ENCODE peak calls at places on chromosomes 16 and 17, in nine cellular contexts. R is fibroblast of lung, W is Karpas-422, F is AG04450, Z is tibial nerve, V is ascending aorta, I is right lobe of liver, G is stomach, A is IMR-90. P is an unnamed sample. For H3K9me3 and H3K27me3, the result is how much of the 10 kb centered on the place peaks cover.

GRCh38 chr17:77906377-77906871 is 52.1 kb upstream of the TNRC6C start:
- DNase-seq in R (no peak), W (no peak), F (no peak), Z (no peak), V (no peak), I (no peak), G (no peak), A (no peak), P (no peak)

GRCh38 chr17:59427425-59427921 is 96.0 kb downstream of the YPEL2 start:
- DNase-seq in R (peak), W (peak), F (no peak), Z (no peak), V (peak), I (no peak), G (no peak), A (peak), P (no peak)

GRCh38 chr17:81115749-81116464 is 49.4 kb upstream of the PVALEF start:
- DNase-seq in R (no peak), W (no peak), F (no peak), Z (no peak), V (no peak), I (no peak), G (no peak), A (no peak), P (no peak)

GRCh38 chr17:40962059-40962561 is 4.6 kb downstream of the KRT39 start:
- DNase-seq in R (no peak), W (no peak), F (no peak), Z (no peak), V (no peak), I (no peak), G (no peak), A (no peak), P (no peak)

GRCh38 chr16:30065943-30066881 is 652 bp downstream of the ALDOA start:
- DNase-seq in R (peak), W (peak), F (no peak), Z (peak), V (no peak), I (peak), G (no peak), A (peak), P (no peak)

GRCh38 chr16:22007159-22007508 is 777 bp upstream of the MOSMO start:
- DNase-seq in R (no peak), W (no peak), F (no peak), Z (no peak), V (no peak), I (no peak), G (no peak), A (no peak), P (no peak)

GRCh38 chr17:82228278-82228841 is 482 bp upstream of the SLC16A3 start:
- DNase-seq in R (no peak), W (no peak), F (no peak), Z (no peak), V (no peak), I (no peak), G (peak), A (no peak), P (peak)

GRCh38 chr17:59002126-59002525 is 104.6 kb downstream of the TRIM37 start:
- DNase-seq in R (no peak), W (peak), F (no peak), Z (no peak), V (no peak), I (no peak), G (no peak), A (no peak), P (no peak)

GRCh38 chr17:28498652-28499365 is 7.3 kb upstream of the FOXN1 start:
- DNase-seq in R (no peak), W (no peak), F (no peak), Z (no peak), V (no peak), I (no peak), G (no peak), A (no peak), P (no peak)

GRCh38 chr17:34582185-34582900 is 3.0 kb downstream of the TMEM132E start:
- DNase-seq in R (no peak), W (no peak), F (no peak), Z (no peak), V (no peak), I (no peak), G (no peak), A (no peak), P (no peak)

GRCh38 chr16:28486266-28486665 is 5.6 kb downstream of the CLN3 start:
- DNase-seq in R (no peak), W (no peak), F (no peak), Z (no peak), V (no peak), I (peak), G (no peak), A (no peak), P (no peak)

GRCh38 chr16:84284168-84284722 is 10.4 kb upstream of the WFDC1 start:
- DNase-seq in R (no peak), W (no peak), F (no peak), Z (peak), V (peak), I (no peak), G (peak), A (no peak), P (no peak)

GRCh38 chr16:68902376-68903345 is 59.3 kb downstream of the TANGO6 start:
- DNase-seq in R (peak), W (peak), F (peak), Z (no peak), V (no peak), I (no peak), G (no peak), A (peak), P (peak)

GRCh38 chr17:12077773-12078172 is 57.1 kb downstream of the MAP2K4 start:
- DNase-seq in R (no peak), W (no peak), F (no peak), Z (no peak), V (no peak), I (no peak), G (no peak), A (no peak), P (no peak)

GRCh38 chr16:4309102-4309832 is 6.6 kb upstream of the GLIS2 start:
- DNase-seq in R (no peak), W (no peak), F (no peak), Z (no peak), V (no peak), I (no peak), G (no peak), A (no peak), P (no peak)

GRCh38 chr17:27811961-27812360 is 11.6 kb upstream of the NOS2 start:
- DNase-seq in R (no peak), W (no peak), F (no peak), Z (no peak), V (no peak), I (no peak), G (no peak), A (no peak), P (no peak)

GRCh38 chr16:87541004-87541881 is 48.4 kb upstream of the ZCCHC14 start:
- DNase-seq in R (peak), W (no peak), F (peak), Z (no peak), V (peak), I (peak), G (no peak), A (peak), P (no peak)

GRCh38 chr17:69672924-69673323 is 258.4 kb downstream of the MAP2K6 start:
- DNase-seq in R (peak), W (no peak), F (no peak), Z (no peak), V (no peak), I (no peak), G (no peak), A (peak), P (no peak)

GRCh38 chr17:9022553-9023388 is 1.5 kb downstream of the NTN1 start:
- DNase-seq in R (peak), W (no peak), F (no peak), Z (no peak), V (peak), I (no peak), G (no peak), A (no peak), P (no peak)

GRCh38 chr17:60901806-60902205 is 224.2 kb downstream of the BCAS3 start:
- DNase-seq in R (peak), W (no peak), F (peak), Z (no peak), V (no peak), I (no peak), G (no peak), A (peak), P (no peak)

GRCh38 chr17:51372345-51373004 is 112.1 kb downstream of the UTP18 start:
- DNase-seq in R (peak), W (peak), F (no peak), Z (no peak), V (peak), I (no peak), G (no peak), A (peak), P (peak)

GRCh38 chr17:69608808-69609494 is 194.5 kb downstream of the MAP2K6 start:
- DNase-seq in R (peak), W (no peak), F (peak), Z (no peak), V (peak), I (no peak), G (no peak), A (peak), P (no peak)

GRCh38 chr16:89599451-89599858 is 14.0 kb upstream of the DPEP1 start:
- DNase-seq in R (no peak), W (peak), F (no peak), Z (no peak), V (no peak), I (no peak), G (no peak), A (no peak), P (peak)

GRCh38 chr17:31272803-31273202 is 24.2 kb downstream of the OMG start:
- DNase-seq in R (no peak), W (no peak), F (no peak), Z (no peak), V (no peak), I (no peak), G (no peak), A (no peak), P (no peak)

GRCh38 chr17:31266042-31266441 is 31.0 kb downstream of the OMG start:
- DNase-seq in R (no peak), W (peak), F (no peak), Z (no peak), V (no peak), I (no peak), G (no peak), A (no peak), P (no peak)

GRCh38 chr17:31269178-31269577 is 27.9 kb downstream of the OMG start:
- DNase-seq in R (no peak), W (no peak), F (no peak), Z (no peak), V (no peak), I (no peak), G (no peak), A (no peak), P (no peak)

GRCh38 chr17:31272236-31272635 is 24.8 kb downstream of the OMG start:
- DNase-seq in R (no peak), W (no peak), F (no peak), Z (no peak), V (no peak), I (no peak), G (no peak), A (no peak), P (no peak)

GRCh38 chr17:31269597-31269996 is 27.4 kb downstream of the OMG start:
- DNase-seq in R (peak), W (no peak), F (peak), Z (no peak), V (peak), I (no peak), G (no peak), A (peak), P (peak)
- H3K27ac ChIP-seq in R (peak), W (no peak), F (peak), Z (peak), V (peak), I (no peak), G (no peak), A (peak), P (peak)

DNA sequence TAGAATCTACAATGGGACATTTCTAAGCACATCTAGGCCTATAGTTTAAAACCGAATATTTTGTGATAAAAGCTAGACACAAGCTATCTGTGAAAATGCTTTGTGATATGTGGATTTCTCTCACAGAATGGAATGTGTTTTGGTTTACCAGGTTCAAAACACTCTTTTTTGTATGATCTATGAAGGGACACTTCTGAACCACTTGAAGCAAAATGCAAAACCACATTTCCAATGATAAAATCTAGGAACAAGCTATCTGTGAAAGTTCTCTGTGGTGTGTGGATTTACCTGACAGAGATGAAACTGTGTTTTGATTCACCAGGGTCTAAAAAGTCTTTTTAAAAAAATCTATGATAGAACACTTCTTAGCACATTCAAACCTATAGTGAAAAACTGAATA is 2192.4 kb downstream of the TP53TG3F start:
- DNase-seq in R (no peak), W (no peak), F (no peak), Z (no peak), V (no peak), I (no peak), G (no peak), A (no peak), P (no peak)
- H3K9me3 ChIP-seq in R (under half), W (under half), F (under half), Z (under half), V (under half), I (under half), G (under half), A (under half), P (under half)

GRCh38 chr17:75099881-75100595 is 9.7 kb upstream of the ARMC7 start:
- DNase-seq in R (no peak), W (no peak), F (no peak), Z (no peak), V (no peak), I (no peak), G (no peak), A (no peak), P (no peak)

GRCh38 chr17:75097865-75098264 is 10.1 kb downstream of the SLC16A5 start:
- DNase-seq in R (no peak), W (no peak), F (no peak), Z (no peak), V (no peak), I (no peak), G (no peak), A (no peak), P (no peak)

GRCh38 chr17:75096082-75096625 is 8.4 kb downstream of the SLC16A5 start:
- DNase-seq in R (peak), W (no peak), F (no peak), Z (peak), V (peak), I (peak), G (peak), A (peak), P (peak)

GRCh38 chr17:75102385-75102821 is 7.4 kb upstream of the ARMC7 start:
- DNase-seq in R (no peak), W (peak), F (no peak), Z (no peak), V (no peak), I (no peak), G (no peak), A (no peak), P (no peak)

GRCh38 chr17:75098861-75099260 is 10.9 kb upstream of the ARMC7 start:
- DNase-seq in R (no peak), W (no peak), F (no peak), Z (no peak), V (no peak), I (no peak), G (no peak), A (no peak), P (no peak)
- H3K27me3 ChIP-seq in R (under half), W (under half), F (under half), Z (under half), V (under half), I (under half), G (under half), A (under half), P (under half)

GRCh38 chr17:49691086-49691676 is 13.3 kb upstream of the SPOP start:
- DNase-seq in R (peak), W (no peak), F (no peak), Z (no peak), V (peak), I (no peak), G (no peak), A (no peak), P (no peak)

GRCh38 chr17:49687878-49688491 is 10.1 kb upstream of the SPOP start:
- DNase-seq in R (peak), W (no peak), F (no peak), Z (no peak), V (peak), I (no peak), G (no peak), A (peak), P (no peak)

GRCh38 chr17:49692751-49693150 is 14.9 kb upstream of the SPOP start:
- DNase-seq in R (no peak), W (no peak), F (no peak), Z (no peak), V (peak), I (no peak), G (no peak), A (no peak), P (no peak)

GRCh38 chr17:49691677-49692191 is 13.8 kb upstream of the SPOP start:
- DNase-seq in R (peak), W (no peak), F (no peak), Z (no peak), V (peak), I (no peak), G (no peak), A (no peak), P (no peak)

GRCh38 chr17:49690256-49690655 is 12.4 kb upstream of the SPOP start:
- DNase-seq in R (no peak), W (no peak), F (no peak), Z (no peak), V (peak), I (no peak), G (no peak), A (no peak), P (no peak)
- H3K27ac ChIP-seq in R (no peak), W (no peak), F (no peak), Z (peak), V (peak), I (no peak), G (peak), A (no peak), P (no peak)

DNA sequence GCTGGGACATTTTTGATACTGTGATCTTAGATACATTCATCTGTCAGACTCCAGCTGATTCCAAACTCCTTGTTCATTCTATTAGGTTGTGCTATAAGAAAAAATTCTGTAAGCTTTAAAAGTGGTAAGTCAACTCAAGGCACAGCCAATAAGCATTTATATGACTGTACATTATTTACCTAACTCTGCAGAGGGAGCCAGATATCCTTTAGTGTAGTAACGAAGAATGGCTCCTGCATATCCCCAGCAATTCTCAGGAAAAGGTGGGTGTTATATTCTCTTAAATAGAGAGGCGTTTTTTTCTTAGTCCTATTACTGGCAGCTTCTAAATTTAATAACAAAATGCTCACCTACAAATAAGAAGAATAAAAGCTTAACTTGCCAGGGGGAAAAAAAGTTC is 374.3 kb upstream of the GOT2 start:
- DNase-seq in R (no peak), W (no peak), F (no peak), Z (no peak), V (no peak), I (no peak), G (no peak), A (no peak), P (no peak)
- H3K9me3 ChIP-seq in R (under half), W (under half), F (under half), Z (under half), V (under half), I (under half), G (under half), A (under half), P (under half)